ENCODE peak calls at places on chromosome 21, in six cellular contexts. E is K562, Q is GM12892, M is GM12878, T is HepG2, V is SK-N-SH. L is an unnamed sample.

GRCh38 chr21:35925497-35925896 is 134.8 kb downstream of the SETD4 start:
- DNase-seq in E (no peak), V (no peak), Q (no peak), T (peak; percentile 83), M (no peak), L (no peak)

GRCh38 chr21:34692458-34693020 is 23.7 kb downstream of the CLIC6 start:
- DNase-seq in Q (no peak), E (no peak), M (no peak), T (no peak), V (no peak), L (no peak)

GRCh38 chr21:44293551-44294231 is 6.2 kb upstream of the PFKL start:
- DNase-seq in V (no peak), Q (no peak), E (no peak), M (no peak), T (no peak), L (no peak)

GRCh38 chr21:44555200-44555875 is 3.3 kb downstream of the KRTAP10-3 start:
- DNase-seq in Q (no peak), T (no peak), E (no peak), M (no peak), V (no peak), L (no peak)

GRCh38 chr21:24110846-24111245 is 1496.4 kb downstream of the MRPL39 start:
- DNase-seq in V (no peak), E (no peak), T (no peak), M (no peak), Q (no peak), L (no peak)

GRCh38 chr21:44911384-44912157 is 9.1 kb downstream of the ITGB2 start:
- DNase-seq in V (peak; percentile 73), M (no peak), Q (peak; percentile 63), E (peak; percentile 68), T (peak; percentile 46), L (peak; percentile 79)

GRCh38 chr21:35488941-35489340 is 439.8 kb upstream of the RUNX1 start:
- DNase-seq in T (no peak), Q (no peak), V (no peak), E (no peak), M (no peak), L (no peak)

GRCh38 chr21:28207776-28208175 is 784.9 kb downstream of the LTN1 start:
- DNase-seq in T (no peak), V (peak; percentile 12), Q (no peak), M (no peak), E (no peak), L (no peak)

GRCh38 chr21:16587671-16588379 is 858.0 kb downstream of the USP25 start:
- DNase-seq in T (no peak), M (no peak), Q (no peak), V (peak; percentile 52), E (no peak), L (no peak)

GRCh38 chr21:15754640-15755039 is 24.9 kb downstream of the USP25 start:
- DNase-seq in E (no peak), V (no peak), M (no peak), T (peak; percentile 73), Q (no peak), L (no peak)

GRCh38 chr21:41854426-41854995 is 24.6 kb downstream of the PRDM15 start:
- DNase-seq in E (no peak), M (no peak), Q (no peak), T (no peak), V (no peak), L (no peak)

GRCh38 chr21:41858466-41859296 is 20.5 kb downstream of the PRDM15 start:
- DNase-seq in Q (no peak), T (no peak), M (no peak), V (no peak), E (no peak), L (no peak)

GRCh38 chr21:41859297-41859980 is 19.7 kb downstream of the PRDM15 start:
- DNase-seq in T (no peak), Q (no peak), M (no peak), E (no peak), V (no peak), L (no peak)

GRCh38 chr21:41856572-41856971 is 22.6 kb downstream of the PRDM15 start:
- DNase-seq in M (no peak), T (no peak), V (no peak), E (no peak), Q (no peak), L (no peak)

GRCh38 chr21:41857771-41858300 is 21.3 kb downstream of the PRDM15 start:
- DNase-seq in V (no peak), M (no peak), Q (no peak), T (no peak), E (no peak), L (no peak)
- TF ChIP-seq TAF1 in V (no peak), M (no peak), Q (no peak), T (no peak), E (no peak), L (no peak)

GRCh38 chr21:46412521-46413364 is 45.9 kb upstream of the DIP2A start:
- DNase-seq in T (no peak), E (no peak), Q (no peak), V (no peak), M (no peak), L (no peak)
- TF ChIP-seq TAF1 in T (no peak), E (no peak), Q (no peak), V (no peak), M (no peak), L (no peak)

DNA sequence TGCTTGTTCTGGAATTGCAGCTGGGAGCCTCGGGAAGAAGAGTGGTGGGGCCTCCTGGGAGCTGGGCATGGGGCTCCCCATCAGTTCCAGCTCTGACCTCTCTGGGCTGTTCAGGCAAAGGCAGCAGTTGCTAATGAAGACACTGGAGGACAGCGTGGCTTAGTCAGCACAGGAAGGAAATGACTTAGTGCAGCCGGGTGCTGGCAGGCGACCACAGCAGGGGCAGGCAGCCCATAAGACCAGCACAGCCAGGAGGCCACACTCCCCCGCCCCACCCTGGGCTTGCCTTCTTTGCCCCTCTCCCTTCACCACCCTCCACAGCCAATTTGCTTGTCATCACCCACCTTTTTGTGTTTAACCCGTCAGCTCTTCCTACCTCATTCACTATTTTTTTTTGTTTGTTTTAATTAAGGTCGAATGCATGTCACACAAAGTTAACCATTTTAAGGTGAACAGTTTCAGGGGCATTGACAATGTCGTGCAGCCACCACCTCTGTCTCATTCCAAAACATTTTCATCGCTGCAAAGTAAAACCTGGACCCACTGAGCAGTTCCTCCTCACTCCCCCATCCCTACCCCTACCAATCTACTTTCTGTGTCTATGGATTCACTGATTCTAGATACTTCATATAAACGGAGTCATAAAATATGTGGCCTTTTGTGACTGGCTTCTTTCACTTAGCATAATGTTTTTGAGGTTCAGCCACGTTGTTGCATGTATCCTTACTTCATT is 10.9 kb downstream of the OLIG2 start:
- DNase-seq in T (no peak), Q (no peak), E (no peak), V (no peak), M (no peak), L (no peak)
- TF ChIP-seq TAF1 in T (no peak), Q (no peak), E (no peak), V (no peak), M (no peak), L (no peak)

GRCh38 chr21:33383056-33383888 is 19.9 kb upstream of the IFNGR2 start:
- DNase-seq in Q (peak; percentile 45), M (peak; percentile 98), T (peak; percentile 91), E (peak; percentile 77), V (no peak), L (no peak)
- TF ChIP-seq TAF1 in Q (peak; percentile 61), M (peak; percentile 67), T (peak; percentile 41), E (no peak), V (no peak), L (peak; percentile 67)

GRCh38 chr21:31905444-31906400 is 32.9 kb downstream of the HUNK start:
- DNase-seq in T (no peak), E (no peak), M (no peak), Q (no peak), V (peak; percentile 53), L (no peak)

GRCh38 chr21:31909772-31910470 is 37.1 kb downstream of the HUNK start:
- DNase-seq in Q (no peak), T (no peak), M (no peak), E (no peak), V (no peak), L (no peak)

GRCh38 chr21:31909153-31909771 is 36.4 kb downstream of the HUNK start:
- DNase-seq in M (no peak), Q (no peak), T (no peak), E (no peak), V (no peak), L (no peak)

GRCh38 chr21:31911138-31911907 is 38.5 kb downstream of the HUNK start:
- DNase-seq in M (no peak), E (no peak), T (no peak), Q (no peak), V (no peak), L (no peak)

DNA sequence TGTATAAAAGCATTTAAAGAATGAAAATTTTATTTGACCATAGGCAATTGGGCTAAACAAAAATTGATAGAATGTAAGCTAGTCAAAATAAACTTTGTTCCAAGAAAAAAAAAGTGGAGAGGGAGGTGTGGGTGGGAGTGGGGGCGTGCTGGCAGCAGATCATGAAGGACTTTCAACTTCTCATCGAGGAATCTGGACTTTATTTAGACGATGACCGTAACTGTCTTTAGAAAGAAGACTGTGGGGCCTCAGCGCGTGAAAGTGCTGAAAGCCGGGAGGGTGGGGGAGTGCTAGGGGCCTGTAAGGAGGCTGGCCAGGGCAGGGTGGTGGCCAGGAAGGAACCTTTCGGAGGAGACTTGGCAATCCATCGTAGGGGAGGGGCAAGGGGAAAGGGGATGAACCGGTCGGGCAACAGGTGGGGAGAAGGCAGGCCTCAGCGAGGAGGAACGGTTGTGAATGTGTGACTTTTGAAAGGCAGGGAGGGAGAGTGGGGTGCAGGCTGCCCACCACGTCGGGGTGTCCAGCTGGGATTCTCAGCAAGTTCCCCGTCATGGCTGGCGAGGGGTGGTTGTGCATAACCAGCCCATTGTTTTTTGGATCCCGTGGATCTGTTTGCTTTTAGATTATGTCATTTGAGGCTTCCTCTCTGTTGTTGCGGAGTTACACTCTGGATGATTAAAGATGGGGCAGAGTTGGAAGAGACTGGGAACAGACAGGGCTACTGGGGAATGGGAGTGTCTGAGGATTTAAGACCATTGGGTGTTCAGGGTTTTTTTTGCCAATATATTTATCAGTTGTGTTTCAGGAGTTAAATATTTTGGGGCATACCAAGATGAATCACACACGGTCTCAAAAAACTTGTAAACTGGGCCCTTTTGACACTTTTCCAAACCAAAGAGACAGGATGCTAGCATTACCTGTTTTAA is 35.5 kb downstream of the HUNK start:
- DNase-seq in M (no peak), Q (no peak), T (peak; percentile 74), V (no peak), E (no peak), L (no peak)
- TF ChIP-seq TAF1 in M (no peak), Q (no peak), T (no peak), V (no peak), E (no peak), L (no peak)

DNA sequence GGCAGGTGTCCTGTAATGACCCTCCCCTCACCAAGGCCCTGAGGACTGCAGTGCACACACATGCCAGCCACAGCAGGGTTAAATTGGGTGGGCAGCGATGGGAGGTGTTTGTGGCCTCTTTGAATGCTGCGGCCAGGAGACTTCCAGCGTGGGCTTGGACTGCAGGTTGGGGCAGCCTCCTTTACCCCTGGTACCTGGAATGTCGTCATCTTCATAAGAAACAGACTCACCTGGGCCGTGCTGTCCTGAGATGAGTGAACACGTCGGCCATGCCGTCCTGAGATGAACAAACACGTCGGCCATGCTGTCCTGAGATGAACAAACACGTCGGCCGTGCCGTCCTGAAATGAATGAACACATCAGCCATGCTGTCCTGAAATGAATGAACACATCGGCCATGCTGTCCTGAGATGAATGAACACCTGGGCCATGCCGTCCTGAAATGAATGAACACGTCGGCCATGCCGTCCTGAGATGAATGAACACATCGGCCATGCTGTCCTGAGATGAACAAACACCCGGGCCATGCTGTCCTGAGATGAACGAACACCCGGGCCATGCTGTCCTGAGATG is 50.1 kb upstream of the COL6A1 start:
- DNase-seq in Q (no peak), M (no peak), V (no peak), E (no peak), T (no peak), L (no peak)
- TF ChIP-seq TAF1 in Q (no peak), M (no peak), V (no peak), E (no peak), T (no peak), L (no peak)

GRCh38 chr21:41973427-41973831 is 19.6 kb upstream of the C2CD2 start:
- DNase-seq in T (no peak), V (no peak), Q (no peak), E (no peak), M (no peak), L (no peak)
- TF ChIP-seq TAF1 in T (no peak), V (no peak), Q (no peak), E (no peak), M (no peak), L (no peak)